ENCODE peak calls at places on chromosomes 12 and 14, in seven cellular contexts. F is CD4-positive, alpha-beta memory T cell; D is CD4-positive, CD25-positive, alpha-beta regulatory T cell; N is SK-N-SH; M is H1; Y is MM.1S; A is GM23248. K is an unnamed sample.

GRCh38 chr12:91215940-91216454 is 33.4 kb upstream of the DCN start:
- DNase-seq in F (no peak), Y (no peak), A (peak; percentile 72), N (no peak), D (no peak), M (no peak), K (no peak)

GRCh38 chr14:26132061-26132460 is 465.8 kb downstream of the NOVA1 start:
- DNase-seq in F (no peak), Y (no peak), N (no peak), D (no peak), M (no peak), A (no peak), K (no peak)

GRCh38 chr12:75812341-75813018 is 219.1 kb downstream of the PHLDA1 start:
- DNase-seq in Y (peak; percentile 68), N (peak; percentile 41), A (peak; percentile 93), D (peak; percentile 4), M (peak; percentile 13), F (no peak), K (no peak)

GRCh38 chr12:51793201-51793600 is 55.3 kb downstream of the FIGNL2 start:
- DNase-seq in D (no peak), F (no peak), M (no peak), N (no peak), Y (no peak), A (peak; percentile 67), K (no peak)

GRCh38 chr14:21428930-21429329 is 27.0 kb downstream of the CHD8 start:
- DNase-seq in F (no peak), N (no peak), A (no peak), Y (no peak), D (no peak), M (no peak), K (no peak)

GRCh38 chr12:47188576-47189441 is 109.0 kb upstream of the AMIGO2 start:
- DNase-seq in M (no peak), D (no peak), Y (no peak), F (no peak), A (peak; percentile 60), N (no peak), K (no peak)

GRCh38 chr12:53097564-53098353 is at the start of gene IGFBP6:
- DNase-seq in Y (peak; percentile 69), M (no peak), D (peak; percentile 73), A (peak; percentile 90), N (peak; percentile 91), F (peak; percentile 52), K (no peak)

GRCh38 chr14:41597647-41598046 is 9.0 kb upstream of the LRFN5 start:
- DNase-seq in D (no peak), N (no peak), F (no peak), A (no peak), M (no peak), Y (no peak), K (no peak)

GRCh38 chr12:15698377-15698867 is 90.8 kb downstream of the EPS8 start:
- DNase-seq in A (no peak), F (no peak), Y (no peak), N (no peak), D (no peak), M (no peak), K (no peak)

GRCh38 chr12:90970471-90970870 is 15.5 kb upstream of the CCER1 start:
- DNase-seq in F (no peak), N (no peak), M (no peak), Y (no peak), D (no peak), A (peak; percentile 11), K (no peak)

GRCh38 chr14:61428261-61428660 is 106.9 kb downstream of the PRKCH start:
- DNase-seq in F (no peak), A (no peak), D (no peak), Y (no peak), M (no peak), N (no peak), K (no peak)

GRCh38 chr12:84361651-84362551 is 550.7 kb downstream of the SLC6A15 start:
- DNase-seq in D (no peak), Y (no peak), N (no peak), M (no peak), F (no peak), A (no peak), K (no peak)

GRCh38 chr12:1279050-1279449 is 288.0 kb downstream of the ERC1 start:
- DNase-seq in Y (no peak), A (peak; percentile 6), D (no peak), M (no peak), F (no peak), N (no peak), K (no peak)

GRCh38 chr12:31590730-31591307 is at the start of gene DENND5B:
- DNase-seq in N (peak; percentile 93), Y (peak; percentile 82), A (peak; percentile 87), M (no peak), D (no peak), F (peak; percentile 5), K (no peak)

GRCh38 chr14:95611293-95611880 is 74.8 kb upstream of the TCL1B start:
- DNase-seq in M (no peak), A (no peak), Y (no peak), N (no peak), F (no peak), D (no peak), K (no peak)

GRCh38 chr12:57733928-57734327 is 4.6 kb downstream of the AGAP2 start:
- DNase-seq in M (no peak), Y (no peak), D (no peak), A (no peak), F (no peak), N (no peak), K (no peak)

GRCh38 chr12:68210875-68211274 is 14.7 kb downstream of the IL26 start:
- DNase-seq in N (no peak), F (no peak), A (no peak), Y (no peak), M (no peak), D (no peak), K (no peak)

GRCh38 chr12:104825408-104825807 is 132.7 kb downstream of the SLC41A2 start:
- DNase-seq in Y (no peak), A (peak; percentile 10), N (no peak), F (no peak), D (peak; percentile 24), M (no peak), K (peak; percentile 13)

GRCh38 chr14:50462111-50462510 is 65.4 kb upstream of the CDKL1 start:
- DNase-seq in Y (no peak), N (no peak), F (no peak), A (no peak), D (no peak), M (no peak), K (no peak)

GRCh38 chr14:73235531-73236155 is 1.7 kb upstream of the PAPLN start:
- DNase-seq in N (no peak), M (peak; percentile 39), Y (no peak), F (no peak), A (no peak), D (no peak), K (no peak)

GRCh38 chr12:89225401-89225800 is 126.9 kb downstream of the DUSP6 start:
- DNase-seq in D (peak; percentile 90), M (no peak), F (peak; percentile 63), Y (no peak), N (no peak), A (peak; percentile 93), K (no peak)

GRCh38 chr14:61876362-61877049 is 114.3 kb downstream of the SNAPC1 start:
- DNase-seq in D (no peak), M (no peak), Y (no peak), A (no peak), F (no peak), N (peak; percentile 38), K (no peak)

GRCh38 chr12:127941332-127941731 is 325.6 kb upstream of the TMEM132C start:
- DNase-seq in D (no peak), M (no peak), F (no peak), N (no peak), A (no peak), Y (no peak), K (no peak)

DNA sequence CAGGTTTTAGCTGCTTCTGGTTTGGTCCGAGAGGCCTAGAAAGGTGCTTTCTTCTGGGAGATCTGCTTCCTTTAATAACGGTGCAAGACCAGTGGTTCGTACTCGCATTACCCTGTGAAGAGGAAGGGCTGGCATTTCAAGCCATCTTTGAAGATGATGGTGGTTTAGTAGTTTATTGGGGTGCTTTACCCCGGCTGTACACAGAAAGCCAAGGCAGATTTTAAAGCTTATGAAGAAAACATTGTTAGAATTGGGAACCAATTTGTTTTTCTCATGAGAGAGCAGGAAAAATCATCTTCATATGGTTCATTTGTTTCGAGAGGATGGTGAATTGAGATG is 3.6 kb downstream of the CCND2 start:
- DNase-seq in M (no peak), N (no peak), Y (no peak), F (no peak), D (no peak), A (no peak), K (no peak)
- H3K4me1 ChIP-seq in M (peaks cover 16% of the 10 kb centered on the region), N (no peaks in the 10 kb centered on the region), Y (peaks cover 43% of the 10 kb centered on the region), F (peaks cover 71% of the 10 kb centered on the region), D (peaks cover 69% of the 10 kb centered on the region), A (no peaks in the 10 kb centered on the region), K (peaks cover 5% of the 10 kb centered on the region)

GRCh38 chr12:29533815-29534489 is 36.5 kb upstream of the OVCH1 start:
- DNase-seq in A (no peak), N (no peak), Y (peak; percentile 27), M (no peak), F (no peak), D (no peak), K (no peak)
- H3K27ac ChIP-seq in A (no peak overlapping the region), N (no peak overlapping the region), Y (no peak overlapping the region), M (no peak overlapping the region), F (no peak overlapping the region), D (no peak overlapping the region), K (no peak overlapping the region)

DNA sequence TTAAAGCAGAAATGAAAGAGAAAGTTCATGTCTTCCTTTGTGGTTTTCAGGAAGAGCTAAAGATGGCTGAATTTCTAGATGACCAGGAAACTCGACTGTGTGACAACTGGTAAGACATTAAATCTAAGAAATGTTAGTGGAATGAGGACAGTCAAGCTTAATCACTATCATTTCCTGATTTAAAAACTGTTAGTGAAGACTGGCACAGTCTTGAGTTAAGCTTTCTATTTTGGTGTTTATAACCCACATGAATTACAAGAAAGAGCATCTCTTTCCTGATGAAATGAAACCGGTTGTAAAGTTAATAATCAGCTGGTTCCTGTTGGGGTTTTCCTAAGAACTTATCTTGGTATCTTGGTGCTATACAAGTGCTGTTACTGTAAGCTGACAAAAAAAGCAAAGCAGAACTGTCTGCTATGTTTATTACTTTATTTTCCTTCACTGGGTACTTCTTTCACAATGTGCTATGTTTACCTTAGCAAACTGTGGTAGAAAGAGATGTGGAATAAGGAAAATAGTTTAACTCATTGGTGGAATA is 5.2 kb downstream of the TRAFD1 start:
- DNase-seq in D (peak; percentile 89), F (peak; percentile 74), A (peak; percentile 55), M (no peak), Y (peak; percentile 48), N (no peak), K (no peak)
- H3K4me1 ChIP-seq in D (peaks cover 69% of the 10 kb centered on the region), F (peaks cover 77% of the 10 kb centered on the region), A (peaks cover 51% of the 10 kb centered on the region), M (no peaks in the 10 kb centered on the region), Y (peaks cover 11% of the 10 kb centered on the region), N (peaks cover 15% of the 10 kb centered on the region), K (no peaks in the 10 kb centered on the region)

DNA sequence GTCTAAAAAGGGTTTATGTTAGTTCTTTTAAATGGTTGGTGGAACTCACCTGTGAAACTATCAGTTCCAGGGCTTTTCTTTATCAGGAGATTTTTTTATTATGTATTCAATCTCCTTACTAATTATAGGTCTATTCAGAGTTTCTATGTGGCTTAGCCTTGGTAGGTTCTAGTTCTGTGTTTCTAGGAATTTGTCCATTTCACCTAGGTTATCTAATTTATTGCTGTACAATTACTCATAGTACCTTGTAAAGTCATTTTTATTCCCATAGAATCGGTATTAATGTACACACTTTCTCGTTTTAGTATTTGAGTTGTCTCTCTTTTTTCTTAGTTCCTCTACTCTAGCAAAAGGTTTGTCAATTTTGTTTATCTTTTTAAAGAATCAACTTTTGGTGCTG is 59.0 kb downstream of the BORCS5 start:
- DNase-seq in A (no peak), Y (no peak), N (no peak), D (no peak), F (no peak), M (no peak), K (no peak)
- H3K27ac ChIP-seq in A (no peak overlapping the region), Y (no peak overlapping the region), N (no peak overlapping the region), D (no peak overlapping the region), F (no peak overlapping the region), M (no peak overlapping the region), K (no peak overlapping the region)